ENCODE peak calls at places on chromosomes 3 and 15, in five cellular contexts. C, V, S, Y and K are unnamed samples.

GRCh38 chr3:38371541-38372213 is 25.1 kb downstream of the XYLB start:
- DNase-seq in C (peak), V (no peak), S (no peak), Y (no peak), K (no peak)

GRCh38 chr3:74268753-74269152 is 345.7 kb downstream of the CNTN3 start:
- DNase-seq in C (peak), V (no peak), S (no peak), Y (no peak), K (no peak)

GRCh38 chr15:90432253-90432652 is 44.2 kb downstream of the IQGAP1 start:
- DNase-seq in C (peak), V (no peak), S (no peak), Y (no peak), K (no peak)

GRCh38 chr3:107110596-107111305 is 266.5 kb upstream of the CCDC54 start:
- DNase-seq in C (no peak), V (no peak), S (no peak), Y (no peak), K (no peak)

GRCh38 chr3:71973337-71974030 is 188.5 kb upstream of the PROK2 start:
- DNase-seq in C (peak), V (no peak), S (no peak), Y (peak), K (no peak)

GRCh38 chr3:12906916-12907290 is 65.5 kb upstream of the RPL32 start:
- DNase-seq in C (no peak), V (no peak), S (no peak), Y (no peak), K (no peak)

GRCh38 chr15:63531586-63531985 is 27.2 kb downstream of the USP3 start:
- DNase-seq in C (no peak), V (no peak), S (no peak), Y (no peak), K (no peak)

GRCh38 chr3:126851382-126851781 is 131.5 kb upstream of the PLXNA1 start:
- DNase-seq in C (no peak), V (no peak), S (no peak), Y (no peak), K (no peak)

GRCh38 chr3:4898454-4899313 is 80.6 kb upstream of the BHLHE40 start:
- DNase-seq in C (peak), V (no peak), S (no peak), Y (no peak), K (no peak)

GRCh38 chr15:80404057-80404718 is at the start of gene ARNT2:
- DNase-seq in C (no peak), V (no peak), S (no peak), Y (peak), K (no peak)

GRCh38 chr15:62549345-62549970 is 384.4 kb upstream of the C2CD4B start:
- DNase-seq in C (peak), V (no peak), S (no peak), Y (no peak), K (no peak)

GRCh38 chr15:90482124-90483011 is 47.4 kb upstream of the CRTC3 start:
- DNase-seq in C (no peak), V (no peak), S (peak), Y (no peak), K (no peak)

GRCh38 chr15:93366387-93367100 is 277.5 kb upstream of the RGMA start:
- DNase-seq in C (no peak), V (no peak), S (no peak), Y (no peak), K (no peak)

GRCh38 chr3:129575987-129576364 is 30.5 kb downstream of the PLXND1 start:
- DNase-seq in C (no peak), V (no peak), S (no peak), Y (no peak), K (no peak)

GRCh38 chr15:36331531-36332275 is 247.7 kb upstream of the CDIN1 start:
- DNase-seq in C (no peak), V (no peak), S (no peak), Y (no peak), K (no peak)

GRCh38 chr3:85589145-85589544 is 630.4 kb downstream of the CADM2 start:
- DNase-seq in C (peak), V (peak), S (no peak), Y (no peak), K (no peak)

GRCh38 chr3:56878046-56878445 is 76.3 kb upstream of the ARHGEF3 start:
- DNase-seq in C (no peak), V (no peak), S (no peak), Y (peak), K (no peak)

GRCh38 chr15:85527907-85528306 is 147.5 kb downstream of the AKAP13 start:
- DNase-seq in C (peak), V (peak), S (peak), Y (no peak), K (peak)

GRCh38 chr15:76274226-76274625 is 37.0 kb downstream of the ETFA start:
- DNase-seq in C (no peak), V (no peak), S (no peak), Y (no peak), K (no peak)

GRCh38 chr3:42421818-42422796 is 11.7 kb upstream of the LYZL4 start:
- DNase-seq in C (no peak), V (no peak), S (no peak), Y (no peak), K (no peak)

GRCh38 chr3:46926039-46926438 is 48.5 kb downstream of the PTH1R start:
- DNase-seq in C (no peak), V (no peak), S (no peak), Y (peak), K (no peak)

GRCh38 chr3:38153221-38153620 is 12.1 kb upstream of the OXSR1 start:
- DNase-seq in C (no peak), V (no peak), S (no peak), Y (no peak), K (no peak)

GRCh38 chr3:9308298-9308990 is 54.4 kb upstream of the THUMPD3 start:
- DNase-seq in C (no peak), V (no peak), S (no peak), Y (no peak), K (no peak)

GRCh38 chr3:38117748-38118420 is 19.0 kb downstream of the ACAA1 start:
- DNase-seq in C (peak), V (no peak), S (peak), Y (peak), K (no peak)

GRCh38 chr3:188104050-188104449 is 49.9 kb upstream of the LPP start:
- DNase-seq in C (no peak), V (no peak), S (no peak), Y (no peak), K (no peak)

GRCh38 chr3:171372694-171373093 is 87.5 kb downstream of the TNIK start:
- DNase-seq in C (no peak), V (no peak), S (no peak), Y (no peak), K (no peak)

GRCh38 chr15:32872606-32873291 is 154.9 kb downstream of the GREM1 start:
- DNase-seq in C (no peak), V (no peak), S (peak), Y (peak), K (no peak)

GRCh38 chr3:169133178-169134161 is 530.0 kb downstream of the MECOM start:
- DNase-seq in C (no peak), V (no peak), S (no peak), Y (no peak), K (no peak)

GRCh38 chr3:107620534-107620933 is 97.8 kb downstream of the BBX start:
- DNase-seq in C (no peak), V (no peak), S (no peak), Y (no peak), K (no peak)

DNA sequence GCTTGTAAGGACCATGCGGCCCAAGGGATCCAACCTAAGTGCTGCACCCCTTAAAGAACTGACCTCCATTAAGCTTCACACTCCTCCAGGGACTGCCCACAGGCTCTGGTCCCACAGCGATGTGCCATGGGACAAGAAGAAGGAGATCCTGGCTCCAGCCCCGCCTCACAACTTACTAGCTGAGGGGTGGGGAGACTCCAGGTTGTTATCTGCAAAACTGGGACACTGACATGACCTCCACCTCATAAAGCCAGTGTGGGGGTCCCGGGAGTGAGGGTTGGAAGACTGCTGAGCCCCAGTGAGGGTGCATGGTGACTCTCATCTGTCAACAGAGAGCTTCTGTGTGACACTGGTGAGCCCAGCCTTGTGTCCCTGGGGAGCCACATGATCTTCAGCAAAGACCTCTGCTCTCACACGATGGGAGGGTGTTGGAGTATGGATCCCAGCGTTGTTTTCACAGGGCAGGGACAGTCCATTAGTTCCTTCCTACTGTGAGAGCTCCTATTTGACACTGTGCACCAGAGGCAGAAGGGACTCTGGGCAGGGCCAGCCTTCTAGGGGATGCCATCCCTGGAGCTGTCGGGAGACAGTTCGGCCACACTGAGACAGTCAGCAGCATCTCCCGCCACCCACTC is 26.7 kb downstream of the EAF1 start:
- DNase-seq in C (no peak), V (no peak), S (no peak), Y (no peak), K (no peak)
- TF ChIP-seq CTCF in C (no peak), V (no peak), S (no peak), Y (no peak), K (no peak)

DNA sequence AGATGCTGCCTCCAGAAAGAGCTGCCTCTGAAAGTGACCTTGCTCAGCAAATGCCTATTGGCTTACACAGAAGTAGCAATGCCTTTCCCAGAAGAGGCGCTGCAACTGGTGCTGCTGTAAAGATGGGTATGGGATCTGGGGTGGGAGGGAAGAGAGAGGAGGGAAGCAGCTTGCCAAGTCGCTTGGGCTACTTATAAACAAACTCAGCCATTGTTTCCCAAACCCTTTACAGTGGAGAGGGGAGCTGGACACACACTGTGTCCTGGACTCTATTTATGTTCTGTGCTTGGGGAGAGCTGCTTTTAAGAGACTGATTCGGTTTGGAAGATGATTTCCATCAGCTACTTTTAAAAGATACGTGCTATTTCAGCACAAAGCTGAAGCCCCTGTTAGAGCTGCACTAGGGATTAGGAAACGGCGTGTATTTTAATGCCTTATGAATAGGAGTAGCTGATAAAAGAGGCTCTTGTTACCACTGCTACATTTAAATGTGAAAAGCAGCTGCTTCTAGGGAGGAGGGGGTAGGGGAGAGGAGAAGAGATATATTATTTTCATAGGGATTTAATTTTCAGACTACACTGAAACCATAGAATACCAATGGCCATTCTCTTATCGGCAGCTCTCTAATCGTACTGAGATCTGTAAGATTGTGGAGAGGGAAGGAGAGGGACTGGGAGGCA is 440.6 kb downstream of the MCTP2 start:
- DNase-seq in C (no peak), V (no peak), S (peak), Y (peak), K (no peak)
- H3K4me3 ChIP-seq in C (no peak), V (no peak), S (no peak), Y (peak), K (no peak)

GRCh38 chr15:40307421-40308165 is at the start of gene PLCB2:
- DNase-seq in C (no peak), V (no peak), S (no peak), Y (peak), K (no peak)
- TF ChIP-seq CTCF in C (no peak), V (peak), S (peak), Y (peak), K (peak)

DNA sequence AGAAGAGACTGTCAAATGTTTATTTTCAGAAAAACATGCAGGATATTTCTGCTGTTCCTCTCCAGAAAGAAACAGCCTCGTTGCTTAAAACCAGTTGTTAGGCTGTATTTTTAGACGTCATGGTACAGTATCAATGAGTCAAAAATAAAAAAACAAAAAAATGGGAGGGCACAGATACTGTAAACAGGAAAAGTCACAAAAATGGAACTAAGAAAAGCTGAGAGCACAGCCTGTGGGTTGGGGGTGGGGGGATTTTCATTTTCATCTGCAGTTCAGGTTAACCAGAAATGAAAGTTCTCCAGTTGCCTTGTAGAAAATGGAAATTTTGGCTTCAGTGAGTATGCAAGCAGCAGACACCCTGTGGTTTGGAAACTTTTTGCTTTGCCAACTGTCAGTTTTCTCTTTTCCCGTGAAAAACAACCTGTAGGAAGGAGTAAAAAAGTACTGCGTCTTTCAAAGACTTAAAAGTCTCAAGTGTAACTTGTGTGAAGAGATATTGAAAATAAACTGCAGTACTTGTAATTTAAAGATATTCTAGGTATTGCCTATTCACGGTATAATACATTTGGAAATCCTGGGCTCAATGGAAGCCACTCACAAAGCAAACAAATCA is 59.0 kb downstream of the FRMD4B start:
- DNase-seq in C (no peak), V (no peak), S (no peak), Y (no peak), K (no peak)
- H3K4me3 ChIP-seq in C (no peak), V (no peak), S (no peak), Y (peak), K (no peak)

DNA sequence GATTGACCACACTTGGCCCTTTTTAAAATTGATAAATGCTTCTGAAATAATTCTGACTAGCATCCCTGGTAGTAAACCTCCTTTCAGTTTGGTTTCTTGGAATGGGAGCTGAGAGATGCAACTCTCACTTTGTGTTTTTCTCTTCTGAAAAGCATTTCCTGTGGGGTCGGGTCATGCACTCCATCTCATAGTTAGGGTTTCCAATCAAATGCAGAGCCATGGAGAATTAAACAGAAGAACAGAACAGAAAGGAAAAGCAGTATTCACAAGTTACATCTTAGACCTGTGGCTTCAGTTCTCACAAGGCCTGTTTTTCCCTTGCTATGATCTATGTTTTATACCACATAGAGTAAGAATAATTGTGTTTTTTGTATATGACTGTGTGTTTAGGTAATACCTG is 39.7 kb downstream of the SENP2 start:
- DNase-seq in C (no peak), V (no peak), S (no peak), Y (no peak), K (no peak)
- TF ChIP-seq CTCF in C (no peak), V (no peak), S (no peak), Y (no peak), K (no peak)

GRCh38 chr3:39406368-39407258 is at the start of gene RPSA:
- DNase-seq in C (peak), V (peak), S (peak), Y (peak), K (peak)

GRCh38 chr3:39407259-39407629 is 724 bp downstream of the RPSA start:
- DNase-seq in C (no peak), V (no peak), S (no peak), Y (no peak), K (no peak)

GRCh38 chr3:39409514-39410136 is 3.1 kb downstream of the RPSA start:
- DNase-seq in C (no peak), V (no peak), S (no peak), Y (no peak), K (no peak)

GRCh38 chr3:39407773-39408492 is 1.4 kb downstream of the RPSA start:
- DNase-seq in C (no peak), V (no peak), S (no peak), Y (no peak), K (no peak)

GRCh38 chr3:39408493-39409372 is 2.2 kb downstream of the RPSA start:
- DNase-seq in C (no peak), V (no peak), S (no peak), Y (no peak), K (no peak)
- H3K4me3 ChIP-seq in C (no peak), V (no peak), S (no peak), Y (no peak), K (peak)

GRCh38 chr15:29475096-29475495 is 205.5 kb upstream of the NSMCE3 start:
- DNase-seq in C (no peak), V (no peak), S (no peak), Y (no peak), K (no peak)

GRCh38 chr15:29472901-29473423 is 203.3 kb upstream of the NSMCE3 start:
- DNase-seq in C (no peak), V (no peak), S (no peak), Y (no peak), K (no peak)

GRCh38 chr15:29471757-29472156 is 202.1 kb upstream of the NSMCE3 start:
- DNase-seq in C (no peak), V (no peak), S (no peak), Y (no peak), K (no peak)

GRCh38 chr15:29471306-29471705 is 201.7 kb upstream of the NSMCE3 start:
- DNase-seq in C (no peak), V (no peak), S (no peak), Y (no peak), K (no peak)

GRCh38 chr15:29473621-29474105 is 204.0 kb upstream of the NSMCE3 start:
- DNase-seq in C (no peak), V (no peak), S (no peak), Y (no peak), K (no peak)
- TF ChIP-seq CTCF in C (no peak), V (no peak), S (no peak), Y (no peak), K (no peak)